ENCODE peak calls at places on chromosomes 12 and 14, in five cellular contexts. P, M, S, L and D are unnamed samples.

GRCh38 chr14:102819176-102819628 is 42.0 kb downstream of the TRAF3 start:
- DNase-seq in M (no peak), L (no peak), P (no peak), S (peak), D (no peak)

GRCh38 chr12:20588057-20588456 is 107.1 kb upstream of the SLCO1C1 start:
- DNase-seq in P (no peak), S (no peak), L (no peak), M (no peak), D (no peak)

GRCh38 chr12:6361834-6362233 is 13.5 kb downstream of the SCNN1A start:
- DNase-seq in P (peak), S (no peak), L (no peak), M (peak), D (peak)

GRCh38 chr12:109741970-109742372 is 28.3 kb downstream of the FAM222A start:
- DNase-seq in M (peak), P (no peak), S (no peak), L (peak), D (peak)

GRCh38 chr14:41749425-41749824 is 142.7 kb downstream of the LRFN5 start:
- DNase-seq in P (peak), L (no peak), S (peak), M (no peak), D (no peak)

GRCh38 chr14:92702441-92702918 is 45.9 kb downstream of the LGMN start:
- DNase-seq in S (no peak), M (no peak), P (no peak), L (no peak), D (no peak)

GRCh38 chr14:23468704-23469126 is 788 bp upstream of the NGDN start:
- DNase-seq in M (no peak), S (no peak), L (no peak), P (no peak), D (no peak)

GRCh38 chr14:73422515-73422914 is 35.8 kb downstream of the NUMB start:
- DNase-seq in P (no peak), S (no peak), L (no peak), M (no peak), D (no peak)

GRCh38 chr14:81157431-81157830 is 63.3 kb downstream of the GTF2A1 start:
- DNase-seq in S (no peak), P (no peak), L (no peak), M (no peak), D (no peak)
- TF ChIP-seq CTCF in S (no peak), P (no peak), L (no peak), M (no peak), D (no peak)

DNA sequence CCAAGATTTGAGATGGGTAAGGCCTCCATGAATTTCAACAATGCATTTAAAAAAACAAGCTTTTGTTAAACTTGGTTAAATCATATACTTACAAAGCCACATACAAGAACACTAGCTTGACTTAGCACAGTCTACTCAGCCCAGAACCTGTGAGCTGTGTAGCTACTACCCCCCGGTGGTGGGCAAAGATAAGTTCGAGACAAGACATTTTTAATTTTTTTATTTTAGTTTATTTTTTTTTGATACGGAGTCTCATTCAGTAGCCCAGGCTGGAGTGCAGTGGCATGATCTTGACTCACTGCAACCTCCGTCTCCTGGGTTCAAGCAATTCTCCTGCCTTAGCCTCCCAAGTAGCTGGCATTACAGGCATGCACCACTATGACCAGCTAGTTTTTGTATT is 3.7 kb upstream of the NECAP1 start:
- DNase-seq in P (peak), S (peak), L (no peak), M (no peak), D (peak)
- TF ChIP-seq CTCF in P (peak), S (peak), L (peak), M (no peak), D (peak)

GRCh38 chr14:30564868-30565248 is 5.9 kb downstream of the G2E3 start:
- DNase-seq in S (peak), M (no peak), L (no peak), P (no peak), D (no peak)
- TF ChIP-seq CTCF in S (no peak), M (no peak), L (no peak), P (no peak), D (no peak)

GRCh38 chr12:101490286-101490920 is 15.3 kb downstream of the SPIC start:
- DNase-seq in P (peak), S (no peak), L (no peak), M (no peak), D (no peak)
- TF ChIP-seq CTCF in P (no peak), S (no peak), L (no peak), M (no peak), D (no peak)

DNA sequence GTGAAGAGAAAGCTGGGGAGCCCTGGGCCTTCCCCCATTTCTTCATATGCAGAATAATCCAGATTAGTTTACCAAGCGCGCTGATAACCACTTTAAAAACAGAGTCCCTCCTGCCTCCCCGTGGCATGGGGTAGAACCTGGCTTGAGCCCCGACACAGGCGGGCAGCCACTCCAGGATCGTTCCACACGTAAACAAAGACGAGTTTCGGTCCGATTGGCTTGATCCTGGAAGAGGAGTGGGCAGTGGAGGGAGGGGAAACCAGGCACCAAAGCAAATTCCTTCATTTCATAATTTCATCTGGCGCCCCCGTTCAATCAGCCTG is 909 bp upstream of the GPRC5A start:
- DNase-seq in L (no peak), S (no peak), P (no peak), M (peak), D (no peak)
- TF ChIP-seq CTCF in L (no peak), S (no peak), P (no peak), M (no peak), D (no peak)

GRCh38 chr14:100653409-100653808 is 66.2 kb upstream of the BEGAIN start:
- DNase-seq in S (no peak), M (no peak), P (no peak), L (no peak), D (no peak)
- TF ChIP-seq CTCF in S (peak), M (no peak), P (peak), L (peak), D (peak)

GRCh38 chr12:31768046-31768445 is 39.2 kb upstream of the AMN1 start:
- DNase-seq in L (no peak), P (no peak), S (no peak), M (no peak), D (no peak)

GRCh38 chr12:31773223-31773750 is 44.5 kb upstream of the AMN1 start:
- DNase-seq in L (no peak), M (no peak), S (no peak), P (peak), D (no peak)

GRCh38 chr12:31773867-31774266 is 45.0 kb upstream of the AMN1 start:
- DNase-seq in S (no peak), P (peak), M (no peak), L (no peak), D (no peak)

GRCh38 chr12:31772186-31772585 is 43.4 kb upstream of the AMN1 start:
- DNase-seq in M (no peak), P (peak), L (no peak), S (no peak), D (no peak)

DNA sequence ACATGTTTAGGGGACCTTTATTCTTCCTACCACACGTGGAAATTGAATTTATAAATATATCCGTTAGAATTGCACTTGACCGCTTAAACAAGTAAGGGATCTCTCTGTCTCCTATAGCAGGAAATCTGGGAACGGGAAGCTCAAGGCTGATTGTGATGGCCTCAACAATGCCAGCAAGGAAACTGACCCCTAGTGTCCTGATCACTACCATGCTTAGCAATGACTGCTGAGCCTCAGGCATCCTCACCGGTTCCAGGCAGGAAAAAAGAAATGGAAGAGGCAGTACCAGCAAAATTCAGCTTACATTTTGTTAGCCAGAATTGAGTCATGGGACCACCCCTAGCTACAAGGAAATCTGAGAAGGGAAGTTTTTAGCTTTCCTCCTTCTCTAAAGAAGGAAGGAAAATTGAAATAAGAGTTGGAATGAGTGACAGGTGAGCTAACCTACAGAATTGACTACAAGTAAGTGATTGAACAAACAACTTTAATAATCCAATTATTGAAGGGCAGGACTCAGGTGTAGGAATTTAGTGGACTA is 43.9 kb upstream of the AMN1 start:
- DNase-seq in L (no peak), M (no peak), P (no peak), S (no peak), D (no peak)
- TF ChIP-seq CTCF in L (no peak), M (no peak), P (no peak), S (no peak), D (no peak)

DNA sequence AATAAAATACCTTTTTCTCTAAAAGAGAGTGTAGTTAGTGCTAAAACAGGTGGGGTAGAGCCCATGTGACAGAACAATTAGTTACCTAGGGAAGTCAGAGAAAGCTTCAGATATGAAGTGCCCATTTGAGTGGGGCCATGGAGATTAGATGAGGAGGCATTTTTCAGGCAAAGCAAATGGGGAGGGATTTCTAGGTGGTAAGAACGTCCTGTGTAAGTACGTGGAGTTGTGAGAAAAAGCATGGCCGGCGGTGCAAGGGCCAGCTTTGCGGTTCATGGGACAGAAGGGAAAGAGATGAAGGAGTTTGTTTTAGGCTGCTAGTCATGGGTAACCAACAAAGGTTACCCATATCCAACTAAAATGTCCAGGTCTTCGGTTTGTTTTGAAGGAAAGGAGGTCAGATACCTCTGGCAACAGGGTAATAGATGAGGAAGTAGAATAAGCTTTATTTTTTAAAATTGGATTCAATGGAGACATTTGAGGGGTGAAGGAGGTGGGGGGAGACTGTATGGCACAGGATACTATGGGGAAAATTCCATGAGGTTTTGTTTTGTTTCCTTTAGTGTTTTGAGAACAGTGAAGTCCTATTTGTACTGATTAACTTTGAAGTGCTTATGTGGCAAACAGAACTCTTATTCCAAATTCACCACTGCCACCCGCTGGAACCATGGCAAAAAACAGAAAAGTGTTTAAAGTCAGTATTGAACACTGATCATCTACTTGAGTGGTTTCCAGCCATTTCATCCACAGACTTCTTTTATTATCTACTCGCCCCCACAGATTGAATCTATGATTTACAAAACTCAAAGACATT is 10.0 kb upstream of the SNRPF start:
- DNase-seq in S (peak), M (no peak), P (peak), L (no peak), D (no peak)
- TF ChIP-seq CTCF in S (peak), M (no peak), P (peak), L (no peak), D (no peak)